ENCODE peak calls at places on chromosomes 12 and 14, in eight cellular contexts. J is GM23338, A is fibroblast of pulmonary artery, Q is cardiac fibroblast, C is epithelial cell of esophagus, F is fibroblast of lung, H is lower leg skin, R is heart right ventricle. W is an unnamed sample.

GRCh38 chr12:11621797-11622423 is 27.6 kb upstream of the ETV6 start:
- DNase-seq in J (peak), A (peak), Q (peak), C (no peak), F (no peak), H (no peak), R (no peak), W (no peak)

GRCh38 chr12:123273166-123273565 is 1.5 kb upstream of the CDK2AP1 start:
- DNase-seq in J (no peak), A (no peak), Q (no peak), C (no peak), F (no peak), H (no peak), R (no peak), W (no peak)

GRCh38 chr12:32043928-32044549 is 62.6 kb upstream of the BICD1 start:
- DNase-seq in J (peak), A (no peak), Q (no peak), C (peak), F (no peak), H (no peak), R (no peak), W (no peak)

GRCh38 chr12:77925536-77926108 is 94.9 kb downstream of the NAV3 start:
- DNase-seq in J (peak), A (peak), Q (peak), C (peak), F (peak), H (peak), R (peak), W (peak)

GRCh38 chr14:65769151-65769550 is 356.6 kb downstream of the FUT8 start:
- DNase-seq in J (no peak), A (no peak), Q (peak), C (no peak), F (no peak), H (no peak), R (no peak), W (no peak)

GRCh38 chr12:45989857-45990467 is 412 bp downstream of the SCAF11 start:
- DNase-seq in J (peak), A (no peak), Q (no peak), C (peak), F (peak), H (peak), R (peak), W (no peak)

GRCh38 chr14:99164712-99165111 is 107.3 kb downstream of the BCL11B start:
- DNase-seq in J (no peak), A (no peak), Q (no peak), C (no peak), F (no peak), H (no peak), R (no peak), W (no peak)

GRCh38 chr12:1047898-1048660 is 57.1 kb downstream of the ERC1 start:
- DNase-seq in J (peak), A (no peak), Q (no peak), C (no peak), F (no peak), H (no peak), R (no peak), W (no peak)

GRCh38 chr14:95157987-95158712 is 821 bp upstream of the DICER1 start:
- DNase-seq in J (peak), A (no peak), Q (no peak), C (no peak), F (no peak), H (no peak), R (no peak), W (no peak)

GRCh38 chr12:581746-582145 is 81.5 kb downstream of the NINJ2 start:
- DNase-seq in J (no peak), A (no peak), Q (no peak), C (no peak), F (no peak), H (no peak), R (no peak), W (no peak)

GRCh38 chr12:15714256-15714655 is 74.9 kb downstream of the EPS8 start:
- DNase-seq in J (no peak), A (no peak), Q (no peak), C (no peak), F (no peak), H (no peak), R (no peak), W (no peak)

GRCh38 chr14:85595981-85596380 is 66.0 kb downstream of the FLRT2 start:
- DNase-seq in J (no peak), A (no peak), Q (no peak), C (no peak), F (no peak), H (no peak), R (no peak), W (no peak)

GRCh38 chr14:90698379-90698869 is 117.8 kb downstream of the TTC7B start:
- DNase-seq in J (no peak), A (peak), Q (peak), C (no peak), F (peak), H (peak), R (peak), W (no peak)

GRCh38 chr12:79069009-79069408 is 204.4 kb downstream of the SYT1 start:
- DNase-seq in J (no peak), A (no peak), Q (no peak), C (no peak), F (no peak), H (no peak), R (no peak), W (no peak)

GRCh38 chr14:89356927-89357326 is 60.1 kb downstream of the FOXN3 start:
- DNase-seq in J (no peak), A (no peak), Q (no peak), C (no peak), F (no peak), H (no peak), R (no peak), W (no peak)

GRCh38 chr12:103401421-103401820 is 94.3 kb downstream of the C12orf42 start:
- DNase-seq in J (peak), A (no peak), Q (no peak), C (peak), F (no peak), H (no peak), R (no peak), W (no peak)

GRCh38 chr12:93645702-93646101 is 31.5 kb upstream of the CRADD start:
- DNase-seq in J (no peak), A (peak), Q (no peak), C (peak), F (peak), H (no peak), R (no peak), W (no peak)

GRCh38 chr12:52442600-52443061 is 8.5 kb upstream of the KRT75 start:
- DNase-seq in J (peak), A (peak), Q (peak), C (peak), F (peak), H (no peak), R (no peak), W (peak)

GRCh38 chr12:76738824-76739579 is 24.9 kb upstream of the ZDHHC17 start:
- DNase-seq in J (peak), A (no peak), Q (no peak), C (no peak), F (no peak), H (no peak), R (no peak), W (no peak)

GRCh38 chr14:52241102-52241793 is 26.2 kb upstream of the PTGDR start:
- DNase-seq in J (no peak), A (peak), Q (peak), C (peak), F (peak), H (no peak), R (no peak), W (peak)

GRCh38 chr12:103561174-103561573 is 25.9 kb upstream of the STAB2 start:
- DNase-seq in J (peak), A (peak), Q (peak), C (peak), F (no peak), H (no peak), R (no peak), W (no peak)

GRCh38 chr12:101962486-101962885 is 85.1 kb downstream of the DRAM1 start:
- DNase-seq in J (no peak), A (peak), Q (peak), C (peak), F (peak), H (no peak), R (no peak), W (no peak)

GRCh38 chr14:35337074-35337556 is 44.9 kb downstream of the PSMA6 start:
- DNase-seq in J (no peak), A (no peak), Q (no peak), C (no peak), F (no peak), H (no peak), R (no peak), W (no peak)

GRCh38 chr14:104239866-104240301 is 101.5 kb downstream of the KIF26A start:
- DNase-seq in J (no peak), A (no peak), Q (no peak), C (no peak), F (no peak), H (no peak), R (no peak), W (no peak)

GRCh38 chr14:103871596-103872480 is 24.5 kb upstream of the PPP1R13B start:
- DNase-seq in J (peak), A (no peak), Q (no peak), C (peak), F (no peak), H (no peak), R (peak), W (no peak)

GRCh38 chr12:79521576-79521975 is 169.2 kb downstream of the PAWR start:
- DNase-seq in J (no peak), A (no peak), Q (peak), C (peak), F (no peak), H (no peak), R (no peak), W (no peak)

GRCh38 chr12:102917026-102917787 is at the start of gene PAH:
- DNase-seq in J (peak), A (no peak), Q (no peak), C (peak), F (no peak), H (no peak), R (no peak), W (no peak)

GRCh38 chr12:117832459-117833457 is 136.0 kb downstream of the KSR2 start:
- DNase-seq in J (no peak), A (no peak), Q (no peak), C (no peak), F (no peak), H (no peak), R (no peak), W (peak)

GRCh38 chr12:168763-169525 is 45.0 kb downstream of the SLC6A12 start:
- DNase-seq in J (peak), A (peak), Q (no peak), C (no peak), F (no peak), H (no peak), R (no peak), W (no peak)

GRCh38 chr12:104828015-104828414 is 130.1 kb downstream of the SLC41A2 start:
- DNase-seq in J (no peak), A (no peak), Q (no peak), C (no peak), F (no peak), H (no peak), R (peak), W (no peak)

GRCh38 chr12:85468356-85469157 is 188.5 kb downstream of the ALX1 start:
- DNase-seq in J (peak), A (peak), Q (peak), C (peak), F (peak), H (peak), R (no peak), W (peak)

GRCh38 chr14:77142289-77142814 is 761 bp upstream of the ZDHHC22 start:
- DNase-seq in J (no peak), A (no peak), Q (no peak), C (no peak), F (no peak), H (no peak), R (no peak), W (no peak)

GRCh38 chr12:120347766-120348165 is 20.2 kb upstream of the PLA2G1B start:
- DNase-seq in J (no peak), A (no peak), Q (no peak), C (no peak), F (no peak), H (no peak), R (no peak), W (no peak)

GRCh38 chr12:118685983-118686607 is 295.2 kb upstream of the SRRM4 start:
- DNase-seq in J (no peak), A (no peak), Q (no peak), C (no peak), F (no peak), H (no peak), R (no peak), W (no peak)

GRCh38 chr12:89351489-89352241 is 636 bp downstream of the DUSP6 start:
- DNase-seq in J (no peak), A (no peak), Q (no peak), C (no peak), F (peak), H (no peak), R (peak), W (no peak)

GRCh38 chr14:79585845-79586244 is 625.5 kb downstream of the DIO2 start:
- DNase-seq in J (no peak), A (peak), Q (peak), C (no peak), F (peak), H (no peak), R (no peak), W (no peak)

GRCh38 chr14:85531141-85531593 is 1.2 kb downstream of the FLRT2 start:
- DNase-seq in J (peak), A (peak), Q (peak), C (peak), F (peak), H (peak), R (peak), W (no peak)

DNA sequence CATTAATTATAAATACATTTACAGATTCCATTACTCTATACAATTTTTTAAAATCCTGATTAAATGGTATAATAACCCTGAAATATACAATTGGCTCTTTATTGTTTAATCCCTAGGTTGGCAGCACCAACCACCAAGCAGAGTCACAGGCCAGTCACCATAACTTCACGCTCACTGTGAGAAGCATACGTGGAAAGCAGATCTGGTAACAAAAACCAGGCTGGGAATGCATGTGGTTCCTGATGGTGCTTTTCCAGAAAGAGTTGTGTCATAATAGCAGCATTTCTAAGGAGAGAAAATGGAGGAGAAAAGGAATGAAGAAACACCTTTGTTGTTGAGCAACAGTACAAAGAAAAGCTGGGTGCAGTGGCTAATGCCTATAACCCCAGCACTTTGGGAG is 66.1 kb downstream of the SIX6 start:
- DNase-seq in J (no peak), A (no peak), Q (no peak), C (peak), F (no peak), H (no peak), R (no peak), W (no peak)
- TF ChIP-seq CTCF in J (no peak), A (no peak), Q (no peak), C (no peak), F (no peak), H (no peak), R (no peak), W (no peak)

GRCh38 chr14:24674204-24674970 is 40.4 kb upstream of the GZMB start:
- DNase-seq in J (no peak), A (no peak), Q (no peak), C (no peak), F (no peak), H (no peak), R (no peak), W (no peak)

GRCh38 chr14:24673534-24674203 is 39.7 kb upstream of the GZMB start:
- DNase-seq in J (no peak), A (no peak), Q (no peak), C (peak), F (no peak), H (no peak), R (no peak), W (no peak)

GRCh38 chr14:24677956-24678355 is 44.0 kb upstream of the GZMB start:
- DNase-seq in J (no peak), A (no peak), Q (no peak), C (peak), F (no peak), H (no peak), R (no peak), W (no peak)

GRCh38 chr14:24670594-24670993 is 36.6 kb upstream of the GZMB start:
- DNase-seq in J (no peak), A (no peak), Q (no peak), C (no peak), F (no peak), H (no peak), R (no peak), W (no peak)

GRCh38 chr14:24673059-24673458 is 39.1 kb upstream of the GZMB start:
- DNase-seq in J (no peak), A (no peak), Q (no peak), C (no peak), F (no peak), H (no peak), R (no peak), W (no peak)
- H3K4me3 ChIP-seq in J (no peak), A (no peak), Q (no peak), C (no peak), F (no peak), H (no peak), R (no peak), W (no peak)

DNA sequence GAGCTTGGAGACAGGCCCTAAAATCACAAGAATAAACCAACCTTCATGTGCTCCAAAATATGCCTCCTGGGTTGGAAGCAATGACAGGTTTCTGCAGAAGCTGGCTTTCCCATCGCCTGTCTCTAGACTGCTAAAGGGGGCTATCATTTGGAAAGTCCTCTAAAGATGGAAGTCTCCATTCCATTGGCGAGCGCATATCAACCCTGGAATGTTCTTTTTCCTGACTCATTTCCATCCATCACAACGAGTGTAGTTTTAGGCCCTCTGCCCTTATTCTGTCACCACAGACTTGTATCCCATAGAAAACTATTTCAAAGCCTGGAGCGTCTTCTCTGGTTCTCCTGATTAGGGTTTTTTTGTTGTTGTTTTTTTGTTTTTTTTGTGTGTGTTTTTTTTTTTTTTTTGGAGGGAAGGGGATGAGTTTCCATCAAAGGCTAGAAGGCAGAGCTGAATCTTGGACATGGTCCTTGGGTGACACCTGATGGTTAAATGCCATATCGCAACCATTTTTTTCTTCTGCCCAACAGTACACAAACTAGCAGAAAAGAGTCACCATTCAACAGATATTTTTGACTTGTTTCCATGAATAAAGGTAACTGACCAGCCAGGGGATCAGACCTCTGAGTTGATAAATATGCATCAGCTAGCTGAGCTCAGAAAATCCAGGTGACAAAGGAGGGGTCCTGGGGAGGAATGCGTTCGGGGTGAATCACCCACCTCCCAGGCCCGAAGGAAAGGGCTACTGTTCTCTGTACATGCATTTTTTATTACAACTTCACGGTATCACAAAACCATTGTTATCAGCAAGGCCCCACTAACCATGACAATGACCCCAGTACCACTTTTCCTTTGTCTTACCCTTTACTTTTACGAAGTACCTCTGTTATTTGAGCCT is 40.5 kb downstream of the KCNA5 start:
- DNase-seq in J (peak), A (peak), Q (peak), C (peak), F (peak), H (peak), R (no peak), W (peak)
- TF ChIP-seq CTCF in J (peak), A (peak), Q (peak), C (peak), F (peak), H (no peak), R (peak), W (peak)

GRCh38 chr12:126727656-126728055 is 1539.3 kb upstream of the TMEM132C start:
- DNase-seq in J (peak), A (no peak), Q (no peak), C (no peak), F (no peak), H (no peak), R (no peak), W (no peak)

GRCh38 chr12:126726481-126727217 is 1540.3 kb upstream of the TMEM132C start:
- DNase-seq in J (peak), A (no peak), Q (no peak), C (no peak), F (no peak), H (no peak), R (no peak), W (no peak)

GRCh38 chr12:126727218-126727601 is 1539.8 kb upstream of the TMEM132C start:
- DNase-seq in J (no peak), A (no peak), Q (no peak), C (no peak), F (no peak), H (no peak), R (no peak), W (no peak)
- H3K4me3 ChIP-seq in J (peak), A (no peak), Q (no peak), C (no peak), F (no peak), H (no peak), R (no peak), W (no peak)

DNA sequence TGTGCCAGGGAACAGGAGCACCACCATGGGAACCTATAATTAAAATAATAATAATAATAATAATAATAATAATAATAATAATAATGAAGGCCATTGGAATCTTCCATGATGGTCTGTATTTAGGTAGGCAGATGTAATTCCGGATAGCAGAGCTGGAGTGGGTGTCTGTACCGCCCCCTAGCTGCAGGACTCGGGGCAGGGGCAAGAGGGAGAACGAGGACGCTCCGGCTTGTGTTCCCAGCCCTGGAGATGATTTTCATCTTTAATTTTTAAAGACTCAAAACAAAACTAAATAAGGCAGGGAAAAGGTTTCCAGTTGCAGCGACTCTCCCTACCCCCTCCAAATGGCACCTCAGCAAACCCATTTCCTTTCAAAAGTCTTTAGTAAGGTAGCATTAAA is 501.1 kb downstream of the VRK1 start:
- DNase-seq in J (peak), A (no peak), Q (no peak), C (no peak), F (no peak), H (no peak), R (no peak), W (no peak)
- TF ChIP-seq CTCF in J (peak), A (no peak), Q (no peak), C (no peak), F (no peak), H (no peak), R (no peak), W (no peak)

DNA sequence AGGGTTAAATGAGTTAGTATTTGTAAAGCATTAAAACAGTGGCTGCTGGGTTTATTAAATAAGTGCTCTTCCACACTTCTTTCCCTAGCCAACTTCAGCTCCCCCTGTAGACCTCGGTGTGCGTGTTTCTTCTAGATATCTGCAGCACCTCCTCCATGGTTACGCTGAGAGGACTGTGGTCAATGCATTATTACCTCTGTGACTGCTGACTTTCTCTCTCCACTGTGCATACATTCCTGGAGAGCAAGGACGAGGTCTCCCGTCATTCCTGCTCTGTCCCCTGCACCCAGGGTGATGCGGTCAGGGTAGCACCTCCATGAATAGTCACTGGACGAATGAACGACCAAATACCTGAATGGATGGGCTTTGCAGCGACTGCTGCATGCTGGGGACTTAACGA is 44.6 kb downstream of the ZFP36L1 start:
- DNase-seq in J (no peak), A (no peak), Q (no peak), C (no peak), F (no peak), H (no peak), R (no peak), W (no peak)
- H3K4me3 ChIP-seq in J (no peak), A (no peak), Q (no peak), C (no peak), F (no peak), H (no peak), R (no peak), W (no peak)

GRCh38 chr12:114612062-114612461 is 71.9 kb downstream of the TBX3 start:
- DNase-seq in J (no peak), A (no peak), Q (no peak), C (no peak), F (no peak), H (no peak), R (no peak), W (no peak)
- TF ChIP-seq CTCF in J (no peak), A (no peak), Q (no peak), C (no peak), F (no peak), H (no peak), R (no peak), W (no peak)

GRCh38 chr12:12715128-12715458 is 2.1 kb upstream of the CDKN1B start:
- DNase-seq in J (no peak), A (no peak), Q (no peak), C (no peak), F (no peak), H (no peak), R (no peak), W (no peak)
- H3K4me3 ChIP-seq in J (peak), A (no peak), Q (no peak), C (no peak), F (no peak), H (no peak), R (no peak), W (no peak)

W was measured in AG09309.